ENCODE peak calls at places on chromosomes 11 and 22, in eight cellular contexts. R is lower lobe of right lung; W is IMR-90; A is stomach; Y is colonic mucosa; Z is effector memory CD4-positive, alpha-beta T cell; D is GM23248; I is hepatocyte. U is an unnamed sample.
A peak's percentile ranks its signal among the peaks of the same experiment; 100 is the strongest.

GRCh38 chr22:46815896-46816721 is 53.7 kb downstream of the TBC1D22A start:
- DNase-seq in Z (no peak), Y (peak; percentile 38), D (peak; percentile 71), A (no peak), I (no peak), W (peak; percentile 66), R (no peak), U (no peak)

GRCh38 chr11:24697722-24698121 is 200.9 kb downstream of the LUZP2 start:
- DNase-seq in I (no peak), R (no peak), A (no peak), Z (no peak), Y (no peak), W (peak; percentile 82), D (peak; percentile 6), U (no peak)

GRCh38 chr22:46691571-46691970 is 46.5 kb downstream of the CERK start:
- DNase-seq in D (no peak), Y (no peak), I (no peak), R (peak; percentile 28), A (no peak), W (no peak), Z (no peak), U (no peak)

GRCh38 chr11:110077866-110078325 is 15.3 kb upstream of the ZC3H12C start:
- DNase-seq in R (no peak), A (no peak), Z (no peak), D (peak; percentile 93), I (peak; percentile 24), Y (no peak), W (peak; percentile 78), U (no peak)

GRCh38 chr11:61687420-61687819 is 7.2 kb downstream of the DAGLA start:
- DNase-seq in Y (no peak), W (no peak), Z (no peak), A (no peak), R (no peak), D (no peak), I (no peak), U (no peak)

GRCh38 chr11:70630816-70631623 is 232.7 kb downstream of the CTTN start:
- DNase-seq in W (no peak), I (no peak), Z (no peak), A (no peak), R (no peak), D (peak; percentile 7), Y (no peak), U (peak; percentile 52)

GRCh38 chr22:26592368-26593015 is 2.6 kb upstream of the TPST2 start:
- DNase-seq in D (no peak), Y (peak; percentile 45), Z (peak; percentile 32), I (no peak), W (no peak), A (peak; percentile 26), R (no peak), U (no peak)

GRCh38 chr11:26011474-26011873 is 320.5 kb upstream of the ANO3 start:
- DNase-seq in I (no peak), Z (no peak), A (no peak), R (no peak), W (no peak), Y (no peak), D (no peak), U (no peak)

GRCh38 chr22:27045103-27045940 is 387.9 kb downstream of the MIAT start:
- DNase-seq in I (peak; percentile 15), Y (no peak), R (no peak), D (peak; percentile 74), Z (no peak), W (peak; percentile 36), A (no peak), U (no peak)

GRCh38 chr11:124441081-124441480 is 4.4 kb downstream of the OR8B8 start:
- DNase-seq in A (no peak), W (no peak), D (no peak), Z (no peak), I (no peak), Y (no peak), R (no peak), U (no peak)

GRCh38 chr11:12669930-12670329 is 4.3 kb upstream of the TEAD1 start:
- DNase-seq in I (no peak), R (no peak), D (no peak), Z (no peak), Y (no peak), W (peak; percentile 81), A (no peak), U (no peak)

GRCh38 chr11:65920035-65920802 is 993 bp downstream of the DRAP1 start:
- DNase-seq in R (no peak), A (no peak), D (peak; percentile 44), Y (peak; percentile 41), Z (no peak), W (no peak), I (no peak), U (peak; percentile 62)

GRCh38 chr22:31119026-31119717 is 3.6 kb upstream of the INPP5J start:
- DNase-seq in I (no peak), Y (no peak), W (no peak), Z (no peak), D (no peak), R (no peak), A (no peak), U (no peak)

GRCh38 chr11:73242291-73243092 is 24.4 kb downstream of the P2RY2 start:
- DNase-seq in Z (peak; percentile 47), I (peak; percentile 85), W (peak; percentile 60), R (peak; percentile 77), D (peak; percentile 85), Y (peak; percentile 74), A (peak; percentile 82), U (no peak)

GRCh38 chr11:25943031-25943430 is 388.9 kb upstream of the ANO3 start:
- DNase-seq in I (no peak), W (no peak), Z (no peak), D (no peak), A (no peak), Y (no peak), R (no peak), U (no peak)

GRCh38 chr11:79076526-79077115 is 364.2 kb downstream of the TENM4 start:
- DNase-seq in Y (peak; percentile 42), R (peak; percentile 62), D (peak; percentile 61), I (peak; percentile 50), Z (no peak), W (no peak), A (peak; percentile 50), U (no peak)

GRCh38 chr22:41369089-41369745 is 12.5 kb upstream of the TEF start:
- DNase-seq in Z (no peak), W (no peak), I (no peak), D (no peak), Y (no peak), R (no peak), A (no peak), U (peak; percentile 62)

GRCh38 chr22:41367680-41368542 is 13.8 kb upstream of the TEF start:
- DNase-seq in W (peak; percentile 22), R (peak; percentile 80), Z (no peak), A (peak; percentile 49), Y (peak; percentile 31), I (peak; percentile 47), D (peak; percentile 77), U (peak; percentile 69)

GRCh38 chr22:41367039-41367679 is 14.6 kb upstream of the TEF start:
- DNase-seq in Y (peak; percentile 96), W (peak; percentile 96), R (peak; percentile 97), I (peak; percentile 93), D (peak; percentile 93), Z (no peak), A (peak; percentile 98), U (peak; percentile 98)

GRCh38 chr22:41369837-41370236 is 11.9 kb upstream of the TEF start:
- DNase-seq in Y (no peak), A (no peak), I (no peak), R (no peak), Z (no peak), W (no peak), D (no peak), U (no peak)

GRCh38 chr22:41368543-41368817 is 13.3 kb upstream of the TEF start:
- DNase-seq in I (no peak), A (no peak), D (no peak), W (no peak), Y (no peak), R (no peak), Z (no peak), U (no peak)
- H3K4me3 ChIP-seq in I (no peak overlapping the region), A (peak overlapping the region; percentile 43), D (no peak overlapping the region), W (no peak overlapping the region), Y (peak overlapping the region; percentile 14), R (peak overlapping the region; percentile 70), Z (no peak overlapping the region), U (peak overlapping the region; percentile 64)

DNA sequence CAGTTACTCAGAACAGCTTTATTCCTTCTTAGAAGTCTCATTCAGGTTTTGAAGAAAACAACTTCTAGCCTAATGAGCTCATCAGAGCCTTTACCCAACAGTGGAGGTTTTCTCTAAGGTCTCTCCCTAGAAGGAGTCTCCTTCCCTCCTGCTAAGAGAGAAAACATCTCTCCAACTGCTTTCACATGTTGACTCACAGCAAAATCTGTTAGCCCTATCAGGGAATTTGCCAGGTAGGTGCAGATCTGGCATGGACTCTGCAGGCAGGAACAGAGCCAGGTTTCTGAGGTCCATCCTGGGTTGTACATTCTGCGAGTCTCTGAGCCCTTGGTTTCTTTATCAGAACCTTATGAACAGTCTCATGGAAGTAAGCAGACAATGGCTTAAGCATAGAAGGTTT is 214.4 kb downstream of the HIPK3 start:
- DNase-seq in Z (no peak), Y (no peak), W (no peak), D (peak; percentile 31), R (no peak), A (peak; percentile 74), I (no peak), U (no peak)
- H3K27ac ChIP-seq in Z (no peak overlapping the region), Y (no peak overlapping the region), W (no peak overlapping the region), D (peak overlapping the region; percentile 49), R (no peak overlapping the region), A (no peak overlapping the region), I (no peak overlapping the region), U (no peak overlapping the region)

DNA sequence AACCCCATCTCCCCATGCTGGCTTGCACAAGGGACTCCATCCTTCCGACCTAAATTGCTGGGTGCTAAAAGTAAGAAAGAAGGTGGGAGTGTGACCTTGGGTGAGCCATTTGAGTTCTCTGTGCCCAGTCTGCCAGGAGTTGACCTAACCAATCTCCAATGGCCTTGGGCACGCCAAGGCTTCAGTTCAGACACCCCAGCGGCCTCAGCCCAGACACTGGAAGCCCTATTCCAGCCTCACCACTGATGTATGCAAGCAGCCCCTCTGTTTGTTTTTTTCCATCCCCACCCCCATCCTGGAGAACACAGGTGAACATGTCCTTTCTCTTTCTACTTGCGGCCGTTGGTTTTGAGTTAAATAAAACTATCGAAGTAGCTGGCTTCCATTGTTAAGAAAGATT is 31.9 kb downstream of the MYH9 start:
- DNase-seq in I (no peak), Z (no peak), Y (no peak), D (no peak), R (no peak), A (no peak), W (no peak), U (no peak)
- H3K4me3 ChIP-seq in I (no peak overlapping the region), Z (no peak overlapping the region), Y (no peak overlapping the region), D (peak overlapping the region; percentile 49), R (no peak overlapping the region), A (no peak overlapping the region), W (no peak overlapping the region), U (no peak overlapping the region)

DNA sequence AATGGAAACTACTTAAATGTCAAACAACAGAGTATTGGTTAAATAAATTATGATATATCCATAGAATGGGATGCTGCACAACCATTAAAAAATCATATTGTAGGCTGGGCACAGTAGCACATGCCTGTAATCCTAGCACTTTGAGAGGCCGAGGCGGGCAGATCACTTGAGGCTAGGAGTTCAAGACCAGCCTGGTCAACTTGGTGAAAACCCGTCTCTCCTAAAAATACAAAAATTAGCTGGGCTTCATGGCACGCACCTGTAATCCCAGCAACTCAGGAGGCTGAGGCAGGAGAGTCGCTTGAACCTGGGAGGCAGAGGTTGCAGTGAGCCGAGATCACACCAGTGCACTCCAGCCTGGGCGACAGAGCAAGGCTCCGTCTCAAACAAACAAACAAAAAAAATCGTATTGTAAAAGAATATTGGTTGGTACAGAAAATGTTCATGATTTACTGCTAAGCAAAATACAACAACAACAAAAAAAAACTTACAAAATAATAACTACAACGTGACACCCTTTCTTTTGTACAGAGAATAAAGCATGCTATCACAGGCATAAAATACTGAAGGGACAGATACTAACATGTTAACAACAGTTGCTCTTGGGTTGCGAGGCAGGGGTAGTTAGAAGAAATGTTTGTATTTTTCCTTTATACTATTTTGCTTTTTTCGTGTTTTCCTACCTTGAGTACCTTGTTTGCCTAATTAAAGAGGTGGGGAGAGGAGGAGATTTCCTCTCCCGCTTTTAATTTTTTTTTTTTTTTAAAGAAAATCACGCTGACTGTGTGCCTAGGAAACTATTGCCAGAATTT is 21.3 kb upstream of the RRAS2 start:
- DNase-seq in Z (no peak), D (no peak), I (no peak), R (no peak), Y (no peak), A (no peak), W (no peak), U (no peak)
- H3K27ac ChIP-seq in Z (no peak overlapping the region), D (no peak overlapping the region), I (peak overlapping the region; percentile 43), R (peak overlapping the region; percentile 72), Y (no peak overlapping the region), A (no peak overlapping the region), W (no peak overlapping the region), U (peak overlapping the region; percentile 56)